ENCODE peak calls at places on chromosomes 2 and 18, in five cellular contexts. One of them, this sample, is unnamed.

GRCh38 chr2:16198166-16198912 is 258.0 kb downstream of the MYCN start:
- DNase-seq in A549: no peak
- DNase-seq in GM23338: no peak
- DNase-seq in PC-3: no peak
- DNase-seq in hepatocyte: no peak
- DNase-seq in this sample: no peak

GRCh38 chr2:191349990-191350389 is 104.8 kb downstream of the MYO1B start:
- DNase-seq in hepatocyte: no peak
- DNase-seq in PC-3: no peak
- DNase-seq in A549: no peak
- DNase-seq in GM23338: no peak
- DNase-seq in this sample: no peak

GRCh38 chr2:134431837-134432437 is 178.1 kb downstream of the MGAT5 start:
- DNase-seq in GM23338: peak; percentile 49
- DNase-seq in A549: peak; percentile 51
- DNase-seq in PC-3: peak; percentile 71
- DNase-seq in hepatocyte: no peak
- DNase-seq in this sample: peak; percentile 63

GRCh38 chr2:167504061-167504460 is 615.8 kb downstream of the XIRP2 start:
- DNase-seq in GM23338: no peak
- DNase-seq in hepatocyte: no peak
- DNase-seq in A549: no peak
- DNase-seq in PC-3: peak; percentile 59
- DNase-seq in this sample: no peak

GRCh38 chr2:158539176-158539895 is 82.6 kb downstream of the PKP4 start:
- DNase-seq in hepatocyte: peak; percentile 27
- DNase-seq in GM23338: no peak
- DNase-seq in A549: peak; percentile 59
- DNase-seq in PC-3: peak; percentile 96
- DNase-seq in this sample: peak; percentile 86

GRCh38 chr18:22694954-22695353 is 238.2 kb upstream of the RBBP8 start:
- DNase-seq in A549: peak; percentile 83
- DNase-seq in PC-3: peak; percentile 93
- DNase-seq in hepatocyte: peak; percentile 90
- DNase-seq in GM23338: peak; percentile 10
- DNase-seq in this sample: peak; percentile 99

GRCh38 chr2:125167152-125167551 is 1142.1 kb downstream of the CNTNAP5 start:
- DNase-seq in GM23338: no peak
- DNase-seq in hepatocyte: no peak
- DNase-seq in A549: no peak
- DNase-seq in PC-3: no peak
- DNase-seq in this sample: peak; percentile 57

GRCh38 chr2:43132523-43133301 is 93.7 kb downstream of the ZFP36L2 start:
- DNase-seq in A549: no peak
- DNase-seq in GM23338: no peak
- DNase-seq in PC-3: no peak
- DNase-seq in hepatocyte: no peak
- DNase-seq in this sample: no peak

GRCh38 chr18:55319517-55319905 is 268.5 kb downstream of the TCF4 start:
- DNase-seq in PC-3: no peak
- DNase-seq in hepatocyte: no peak
- DNase-seq in A549: no peak
- DNase-seq in GM23338: no peak
- DNase-seq in this sample: peak; percentile 76

GRCh38 chr2:221276033-221276432 is 296.1 kb downstream of the EPHA4 start:
- DNase-seq in PC-3: no peak
- DNase-seq in GM23338: no peak
- DNase-seq in A549: no peak
- DNase-seq in hepatocyte: no peak
- DNase-seq in this sample: no peak

GRCh38 chr2:192499476-192499875 is 304.7 kb upstream of the TMEFF2 start:
- DNase-seq in PC-3: peak; percentile 28
- DNase-seq in hepatocyte: no peak
- DNase-seq in A549: no peak
- DNase-seq in GM23338: no peak
- DNase-seq in this sample: peak; percentile 73

GRCh38 chr2:112138143-112139032 is at the start of gene FBLN7:
- DNase-seq in GM23338: peak; percentile 68
- DNase-seq in PC-3: no peak
- DNase-seq in A549: no peak
- DNase-seq in hepatocyte: peak; percentile 32
- DNase-seq in this sample: peak; percentile 11

GRCh38 chr2:191043438-191043837 is 29.5 kb upstream of the STAT1 start:
- DNase-seq in GM23338: no peak
- DNase-seq in A549: no peak
- DNase-seq in hepatocyte: no peak
- DNase-seq in PC-3: peak; percentile 68
- DNase-seq in this sample: peak; percentile 51

GRCh38 chr2:168555283-168555682 is 99.2 kb downstream of the CERS6 start:
- DNase-seq in PC-3: no peak
- DNase-seq in hepatocyte: no peak
- DNase-seq in GM23338: no peak
- DNase-seq in A549: no peak
- DNase-seq in this sample: no peak

GRCh38 chr2:152471013-152471412 is 136.0 kb downstream of the FMNL2 start:
- DNase-seq in A549: no peak
- DNase-seq in PC-3: no peak
- DNase-seq in hepatocyte: no peak
- DNase-seq in GM23338: no peak
- DNase-seq in this sample: no peak

GRCh38 chr18:43271593-43272432 is 5.5 kb downstream of the SYT4 start:
- DNase-seq in hepatocyte: peak; percentile 59
- DNase-seq in PC-3: peak; percentile 60
- DNase-seq in A549: peak; percentile 32
- DNase-seq in GM23338: peak; percentile 67
- DNase-seq in this sample: peak; percentile 76

GRCh38 chr2:101751276-101751675 is 53.8 kb downstream of the MAP4K4 start:
- DNase-seq in hepatocyte: no peak
- DNase-seq in PC-3: no peak
- DNase-seq in A549: no peak
- DNase-seq in GM23338: no peak
- DNase-seq in this sample: no peak

GRCh38 chr18:59516356-59517155 is 157.5 kb upstream of the LMAN1 start:
- DNase-seq in GM23338: peak; percentile 41
- DNase-seq in hepatocyte: peak; percentile 86
- DNase-seq in PC-3: peak; percentile 57
- DNase-seq in A549: peak; percentile 60
- DNase-seq in this sample: peak; percentile 80
- H3K4me2 ChIP-seq in GM23338: no peak overlapping the region
- H3K4me2 ChIP-seq in hepatocyte: peak overlapping the region; percentile 50
- H3K4me2 ChIP-seq in PC-3: peak overlapping the region; percentile 12
- H3K4me2 ChIP-seq in A549: peak overlapping the region; percentile 40
- H3K4me2 ChIP-seq in this sample: peak overlapping the region; percentile 11

GRCh38 chr2:159922563-159922962 is 124.6 kb upstream of the CD302 start:
- DNase-seq in hepatocyte: no peak
- DNase-seq in PC-3: peak; percentile 15
- DNase-seq in GM23338: no peak
- DNase-seq in A549: no peak
- DNase-seq in this sample: no peak

GRCh38 chr2:159921752-159922404 is 123.9 kb upstream of the CD302 start:
- DNase-seq in A549: peak; percentile 62
- DNase-seq in PC-3: peak; percentile 61
- DNase-seq in GM23338: peak; percentile 96
- DNase-seq in hepatocyte: peak; percentile 86
- DNase-seq in this sample: peak; percentile 52

GRCh38 chr2:159925975-159926374 is 128.0 kb upstream of the CD302 start:
- DNase-seq in GM23338: no peak
- DNase-seq in A549: no peak
- DNase-seq in PC-3: no peak
- DNase-seq in hepatocyte: no peak
- DNase-seq in this sample: no peak

DNA sequence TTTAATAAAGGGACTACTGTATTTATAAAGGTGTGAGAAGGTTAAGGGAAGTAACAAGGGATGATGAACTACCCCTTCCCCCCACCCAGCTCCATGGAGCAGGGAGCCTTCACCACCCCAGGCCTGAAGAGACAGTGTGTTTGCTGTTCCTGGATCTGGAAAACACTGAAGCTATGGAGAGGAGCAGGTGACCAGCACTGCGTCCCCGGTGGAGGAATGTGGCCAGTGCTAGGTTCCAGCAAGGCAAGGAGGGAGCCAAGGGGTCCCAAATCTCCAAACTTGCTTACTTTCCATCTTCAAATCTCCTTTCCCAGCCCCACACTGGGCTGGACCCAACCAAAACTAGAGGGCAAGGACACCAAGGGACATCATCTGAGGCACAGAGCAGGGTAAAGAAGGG is 128.7 kb upstream of the CD302 start:
- DNase-seq in PC-3: no peak
- DNase-seq in A549: no peak
- DNase-seq in GM23338: peak; percentile 55
- DNase-seq in hepatocyte: no peak
- DNase-seq in this sample: no peak
- H3K4me2 ChIP-seq in PC-3: no peak overlapping the region
- H3K4me2 ChIP-seq in A549: no peak overlapping the region
- H3K4me2 ChIP-seq in GM23338: no peak overlapping the region
- H3K4me2 ChIP-seq in hepatocyte: no peak overlapping the region
- H3K4me2 ChIP-seq in this sample: no peak overlapping the region

GRCh38 chr2:47652041-47652713 is 130.8 kb upstream of the MSH6 start:
- DNase-seq in GM23338: no peak
- DNase-seq in hepatocyte: no peak
- DNase-seq in PC-3: no peak
- DNase-seq in A549: no peak
- DNase-seq in this sample: no peak
- H3K4me2 ChIP-seq in GM23338: no peak overlapping the region
- H3K4me2 ChIP-seq in hepatocyte: no peak overlapping the region
- H3K4me2 ChIP-seq in PC-3: no peak overlapping the region
- H3K4me2 ChIP-seq in A549: no peak overlapping the region
- H3K4me2 ChIP-seq in this sample: no peak overlapping the region

GRCh38 chr2:204195498-204195897 is 258.9 kb downstream of the ICOS start:
- DNase-seq in hepatocyte: no peak
- DNase-seq in A549: no peak
- DNase-seq in GM23338: no peak
- DNase-seq in PC-3: no peak
- DNase-seq in this sample: no peak
- H3K4me2 ChIP-seq in hepatocyte: no peak overlapping the region
- H3K4me2 ChIP-seq in A549: no peak overlapping the region
- H3K4me2 ChIP-seq in GM23338: no peak overlapping the region
- H3K4me2 ChIP-seq in PC-3: no peak overlapping the region
- H3K4me2 ChIP-seq in this sample: no peak overlapping the region

GRCh38 chr2:9638532-9638931 is 7.7 kb upstream of the YWHAQ start:
- DNase-seq in hepatocyte: peak; percentile 86
- DNase-seq in A549: peak; percentile 79
- DNase-seq in GM23338: no peak
- DNase-seq in PC-3: peak; percentile 94
- DNase-seq in this sample: peak; percentile 97

GRCh38 chr2:9640403-9641104 is 9.8 kb upstream of the YWHAQ start:
- DNase-seq in A549: no peak
- DNase-seq in PC-3: no peak
- DNase-seq in hepatocyte: no peak
- DNase-seq in GM23338: no peak
- DNase-seq in this sample: no peak

GRCh38 chr2:9639740-9640337 is 9.0 kb upstream of the YWHAQ start:
- DNase-seq in A549: no peak
- DNase-seq in hepatocyte: no peak
- DNase-seq in PC-3: no peak
- DNase-seq in GM23338: no peak
- DNase-seq in this sample: no peak

GRCh38 chr2:9637330-9637729 is 6.5 kb upstream of the YWHAQ start:
- DNase-seq in GM23338: no peak
- DNase-seq in PC-3: peak; percentile 82
- DNase-seq in A549: no peak
- DNase-seq in hepatocyte: no peak
- DNase-seq in this sample: peak; percentile 82

GRCh38 chr2:9639000-9639602 is 8.3 kb upstream of the YWHAQ start:
- DNase-seq in GM23338: no peak
- DNase-seq in A549: no peak
- DNase-seq in PC-3: no peak
- DNase-seq in hepatocyte: no peak
- DNase-seq in this sample: peak; percentile 53
- H3K4me2 ChIP-seq in GM23338: no peak overlapping the region
- H3K4me2 ChIP-seq in A549: peak overlapping the region; percentile 60
- H3K4me2 ChIP-seq in PC-3: peak overlapping the region; percentile 39
- H3K4me2 ChIP-seq in hepatocyte: peak overlapping the region; percentile 39
- H3K4me2 ChIP-seq in this sample: peak overlapping the region; percentile 73